ENCODE peak calls at places on chromosomes 4 and X, in five cellular contexts. One of them, this sample, is unnamed.

GRCh38 chr4:655735-656151 is 18.3 kb downstream of the ATP5ME start:
- DNase-seq in foreskin fibroblast: no peak
- DNase-seq in AG04450: no peak
- DNase-seq in GM23248: no peak
- DNase-seq in naive thymus-derived CD4-positive, alpha-beta T cell: no peak
- DNase-seq in this sample: no peak

GRCh38 chrX:134452591-134452990 is 7.4 kb upstream of the HPRT1 start:
- DNase-seq in foreskin fibroblast: no peak
- DNase-seq in AG04450: no peak
- DNase-seq in GM23248: no peak
- DNase-seq in naive thymus-derived CD4-positive, alpha-beta T cell: no peak
- DNase-seq in this sample: no peak

GRCh38 chr4:113776679-113777078 is 15.1 kb upstream of the CAMK2D start:
- DNase-seq in foreskin fibroblast: no peak
- DNase-seq in AG04450: no peak
- DNase-seq in GM23248: no peak
- DNase-seq in naive thymus-derived CD4-positive, alpha-beta T cell: no peak
- DNase-seq in this sample: no peak

GRCh38 chr4:134695433-134695832 is 493.8 kb upstream of the PABPC4L start:
- DNase-seq in foreskin fibroblast: no peak
- DNase-seq in AG04450: no peak
- DNase-seq in GM23248: no peak
- DNase-seq in naive thymus-derived CD4-positive, alpha-beta T cell: no peak
- DNase-seq in this sample: no peak

GRCh38 chrX:66731398-66731797 is 92.5 kb upstream of the EDA2R start:
- DNase-seq in foreskin fibroblast: peak; percentile 64
- DNase-seq in AG04450: peak; percentile 7
- DNase-seq in GM23248: peak; percentile 57
- DNase-seq in naive thymus-derived CD4-positive, alpha-beta T cell: peak; percentile 32
- DNase-seq in this sample: no peak

GRCh38 chr4:48761286-48761685 is 18.8 kb downstream of the FRYL start:
- DNase-seq in foreskin fibroblast: no peak
- DNase-seq in AG04450: no peak
- DNase-seq in GM23248: no peak
- DNase-seq in naive thymus-derived CD4-positive, alpha-beta T cell: no peak
- DNase-seq in this sample: no peak

GRCh38 chrX:154082396-154083133 is 15.0 kb downstream of the MECP2 start:
- DNase-seq in foreskin fibroblast: peak; percentile 80
- DNase-seq in AG04450: peak; percentile 33
- DNase-seq in GM23248: peak; percentile 79
- DNase-seq in naive thymus-derived CD4-positive, alpha-beta T cell: no peak
- DNase-seq in this sample: no peak

GRCh38 chrX:15815779-15816452 is 25.6 kb downstream of the ZRSR2 start:
- DNase-seq in foreskin fibroblast: peak; percentile 20
- DNase-seq in AG04450: no peak
- DNase-seq in GM23248: peak; percentile 31
- DNase-seq in naive thymus-derived CD4-positive, alpha-beta T cell: peak; percentile 18
- DNase-seq in this sample: no peak

GRCh38 chrX:102899940-102900916 is 36.8 kb upstream of the RAB40AL start:
- DNase-seq in foreskin fibroblast: peak; percentile 76
- DNase-seq in AG04450: peak; percentile 26
- DNase-seq in GM23248: peak; percentile 65
- DNase-seq in naive thymus-derived CD4-positive, alpha-beta T cell: peak; percentile 71
- DNase-seq in this sample: no peak

GRCh38 chr4:1299301-1299860 is 9.7 kb downstream of the MAEA start:
- DNase-seq in foreskin fibroblast: no peak
- DNase-seq in AG04450: no peak
- DNase-seq in GM23248: no peak
- DNase-seq in naive thymus-derived CD4-positive, alpha-beta T cell: no peak
- DNase-seq in this sample: no peak

GRCh38 chr4:73520821-73521220 is 39.3 kb downstream of the AFM start:
- DNase-seq in foreskin fibroblast: peak; percentile 46
- DNase-seq in AG04450: no peak
- DNase-seq in GM23248: peak; percentile 68
- DNase-seq in naive thymus-derived CD4-positive, alpha-beta T cell: no peak
- DNase-seq in this sample: no peak

GRCh38 chr4:171956678-171957077 is 143.5 kb downstream of the GALNTL6 start:
- DNase-seq in foreskin fibroblast: no peak
- DNase-seq in AG04450: no peak
- DNase-seq in GM23248: no peak
- DNase-seq in naive thymus-derived CD4-positive, alpha-beta T cell: no peak
- DNase-seq in this sample: no peak

GRCh38 chr4:40825014-40825838 is 75.5 kb downstream of the NSUN7 start:
- DNase-seq in foreskin fibroblast: no peak
- DNase-seq in AG04450: no peak
- DNase-seq in GM23248: no peak
- DNase-seq in naive thymus-derived CD4-positive, alpha-beta T cell: no peak
- DNase-seq in this sample: no peak

GRCh38 chr4:153084939-153085630 is 119.2 kb upstream of the TRIM2 start:
- DNase-seq in foreskin fibroblast: peak; percentile 85
- DNase-seq in AG04450: peak; percentile 27
- DNase-seq in GM23248: peak; percentile 76
- DNase-seq in naive thymus-derived CD4-positive, alpha-beta T cell: peak; percentile 77
- DNase-seq in this sample: no peak

GRCh38 chrX:70434352-70434866 is 10.2 kb upstream of the DLG3 start:
- DNase-seq in foreskin fibroblast: peak; percentile 90
- DNase-seq in AG04450: peak; percentile 29
- DNase-seq in GM23248: peak; percentile 84
- DNase-seq in naive thymus-derived CD4-positive, alpha-beta T cell: no peak
- DNase-seq in this sample: no peak

GRCh38 chr4:28565434-28565833 is 1704.8 kb downstream of the STIM2 start:
- DNase-seq in foreskin fibroblast: no peak
- DNase-seq in AG04450: no peak
- DNase-seq in GM23248: peak; percentile 9
- DNase-seq in naive thymus-derived CD4-positive, alpha-beta T cell: no peak
- DNase-seq in this sample: no peak

GRCh38 chr4:76950846-76951321 is 1.3 kb downstream of the SEPTIN11 start:
- DNase-seq in foreskin fibroblast: peak; percentile 48
- DNase-seq in AG04450: no peak
- DNase-seq in GM23248: peak; percentile 58
- DNase-seq in naive thymus-derived CD4-positive, alpha-beta T cell: peak; percentile 7
- DNase-seq in this sample: no peak

GRCh38 chrX:11386812-11387211 is 93.6 kb downstream of the AMELX start:
- DNase-seq in foreskin fibroblast: no peak
- DNase-seq in AG04450: no peak
- DNase-seq in GM23248: no peak
- DNase-seq in naive thymus-derived CD4-positive, alpha-beta T cell: no peak
- DNase-seq in this sample: no peak

GRCh38 chr4:165625281-165625680 is 246.5 kb downstream of the CPE start:
- DNase-seq in foreskin fibroblast: no peak
- DNase-seq in AG04450: no peak
- DNase-seq in GM23248: no peak
- DNase-seq in naive thymus-derived CD4-positive, alpha-beta T cell: no peak
- DNase-seq in this sample: no peak

GRCh38 chr4:153223935-153224334 is 19.7 kb downstream of the TRIM2 start:
- DNase-seq in foreskin fibroblast: peak; percentile 67
- DNase-seq in AG04450: no peak
- DNase-seq in GM23248: peak; percentile 62
- DNase-seq in naive thymus-derived CD4-positive, alpha-beta T cell: no peak
- DNase-seq in this sample: no peak

GRCh38 chrX:34437586-34437985 is 219.5 kb downstream of the TMEM47 start:
- DNase-seq in foreskin fibroblast: no peak
- DNase-seq in AG04450: no peak
- DNase-seq in GM23248: no peak
- DNase-seq in naive thymus-derived CD4-positive, alpha-beta T cell: no peak
- DNase-seq in this sample: no peak

GRCh38 chr4:105620640-105621323 is 68.4 kb downstream of the ARHGEF38 start:
- DNase-seq in foreskin fibroblast: peak; percentile 21
- DNase-seq in AG04450: no peak
- DNase-seq in GM23248: peak; percentile 56
- DNase-seq in naive thymus-derived CD4-positive, alpha-beta T cell: no peak
- DNase-seq in this sample: peak; percentile 77

GRCh38 chr4:38114435-38114834 is 154.2 kb downstream of the PTTG2 start:
- DNase-seq in foreskin fibroblast: peak; percentile 70
- DNase-seq in AG04450: no peak
- DNase-seq in GM23248: peak; percentile 34
- DNase-seq in naive thymus-derived CD4-positive, alpha-beta T cell: no peak
- DNase-seq in this sample: no peak

GRCh38 chrX:136742721-136743379 is 37.9 kb downstream of the ARHGEF6 start:
- DNase-seq in foreskin fibroblast: no peak
- DNase-seq in AG04450: no peak
- DNase-seq in GM23248: no peak
- DNase-seq in naive thymus-derived CD4-positive, alpha-beta T cell: no peak
- DNase-seq in this sample: no peak

GRCh38 chr4:108902769-108903168 is 139.9 kb upstream of the ETNPPL start:
- DNase-seq in foreskin fibroblast: no peak
- DNase-seq in AG04450: no peak
- DNase-seq in GM23248: no peak
- DNase-seq in naive thymus-derived CD4-positive, alpha-beta T cell: no peak
- DNase-seq in this sample: no peak

GRCh38 chr4:88418411-88418810 is 38.5 kb upstream of the HERC5 start:
- DNase-seq in foreskin fibroblast: no peak
- DNase-seq in AG04450: no peak
- DNase-seq in GM23248: no peak
- DNase-seq in naive thymus-derived CD4-positive, alpha-beta T cell: no peak
- DNase-seq in this sample: no peak

GRCh38 chr4:108397850-108398249 is 222.5 kb upstream of the RPL34 start:
- DNase-seq in foreskin fibroblast: no peak
- DNase-seq in AG04450: no peak
- DNase-seq in GM23248: no peak
- DNase-seq in naive thymus-derived CD4-positive, alpha-beta T cell: no peak
- DNase-seq in this sample: no peak

GRCh38 chr4:182975806-182976205 is 58.6 kb upstream of the DCTD start:
- DNase-seq in foreskin fibroblast: peak; percentile 87
- DNase-seq in AG04450: peak; percentile 29
- DNase-seq in GM23248: peak; percentile 92
- DNase-seq in naive thymus-derived CD4-positive, alpha-beta T cell: no peak
- DNase-seq in this sample: peak; percentile 36

GRCh38 chr4:72567821-72568620 is 1.0 kb downstream of the ADAMTS3 start:
- DNase-seq in foreskin fibroblast: peak; percentile 87
- DNase-seq in AG04450: peak; percentile 44
- DNase-seq in GM23248: peak; percentile 87
- DNase-seq in naive thymus-derived CD4-positive, alpha-beta T cell: no peak
- DNase-seq in this sample: peak; percentile 64

GRCh38 chr4:3329887-3330286 is 37.1 kb downstream of the RGS12 start:
- DNase-seq in foreskin fibroblast: no peak
- DNase-seq in AG04450: no peak
- DNase-seq in GM23248: no peak
- DNase-seq in naive thymus-derived CD4-positive, alpha-beta T cell: no peak
- DNase-seq in this sample: no peak

GRCh38 chrX:103393487-103393886 is 17.1 kb downstream of the BEX3 start:
- DNase-seq in foreskin fibroblast: no peak
- DNase-seq in AG04450: no peak
- DNase-seq in GM23248: no peak
- DNase-seq in naive thymus-derived CD4-positive, alpha-beta T cell: no peak
- DNase-seq in this sample: no peak

DNA sequence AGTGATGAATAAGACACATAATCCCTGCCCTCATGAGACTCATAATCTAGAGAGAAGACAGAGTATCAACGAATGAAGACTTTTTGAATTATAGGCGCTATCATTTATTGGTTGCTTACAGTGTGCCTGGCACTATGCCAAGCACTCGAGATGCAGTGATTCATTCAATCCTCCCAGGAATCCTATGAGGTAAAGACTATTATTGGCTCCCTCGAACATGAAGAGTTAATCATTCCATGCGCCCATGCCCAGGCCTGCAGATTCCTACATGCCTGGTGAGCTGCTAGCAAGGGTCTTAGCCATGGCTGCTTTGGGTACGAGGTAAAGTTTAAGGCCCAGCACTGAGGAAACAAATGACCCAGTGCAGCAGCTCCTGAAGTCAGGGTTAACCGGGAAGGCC is 47.0 kb downstream of the TEX13B start:
- DNase-seq in foreskin fibroblast: peak; percentile 62
- DNase-seq in AG04450: no peak
- DNase-seq in GM23248: peak; percentile 43
- DNase-seq in naive thymus-derived CD4-positive, alpha-beta T cell: no peak
- DNase-seq in this sample: peak; percentile 56
- H3K4me3 ChIP-seq in foreskin fibroblast: peak overlapping the region; percentile 52
- H3K4me3 ChIP-seq in AG04450: no peak overlapping the region
- H3K4me3 ChIP-seq in GM23248: peak overlapping the region; percentile 53
- H3K4me3 ChIP-seq in naive thymus-derived CD4-positive, alpha-beta T cell: no peak overlapping the region
- H3K4me3 ChIP-seq in this sample: peak overlapping the region; percentile 65

GRCh38 chr4:7646384-7647061 is 211.8 kb upstream of the PSAPL1 start:
- DNase-seq in foreskin fibroblast: peak; percentile 18
- DNase-seq in AG04450: no peak
- DNase-seq in GM23248: peak; percentile 31
- DNase-seq in naive thymus-derived CD4-positive, alpha-beta T cell: no peak
- DNase-seq in this sample: no peak
- H3K4me3 ChIP-seq in foreskin fibroblast: no peak overlapping the region
- H3K4me3 ChIP-seq in AG04450: no peak overlapping the region
- H3K4me3 ChIP-seq in GM23248: no peak overlapping the region
- H3K4me3 ChIP-seq in naive thymus-derived CD4-positive, alpha-beta T cell: no peak overlapping the region
- H3K4me3 ChIP-seq in this sample: no peak overlapping the region

DNA sequence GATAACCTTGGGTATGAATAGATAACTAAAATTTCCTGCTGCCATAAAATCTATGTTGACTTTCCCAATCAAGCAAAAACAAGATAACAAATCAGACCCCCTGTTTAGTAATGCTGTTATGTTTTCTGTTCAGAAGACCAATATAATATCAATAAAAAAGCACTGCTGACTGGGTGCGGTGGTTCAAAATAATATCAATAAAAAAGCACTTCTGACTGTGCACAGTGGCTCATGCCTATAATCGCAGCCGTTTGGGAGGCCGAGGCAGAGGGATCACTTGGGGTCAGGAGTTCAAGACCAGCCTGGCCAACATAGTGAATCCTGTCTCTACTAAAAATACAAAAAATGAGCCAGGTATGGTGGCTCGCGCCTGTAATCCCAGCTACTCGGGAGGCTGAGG is 36.7 kb downstream of the ANTXR2 start:
- DNase-seq in foreskin fibroblast: no peak
- DNase-seq in AG04450: no peak
- DNase-seq in GM23248: no peak
- DNase-seq in naive thymus-derived CD4-positive, alpha-beta T cell: no peak
- DNase-seq in this sample: no peak
- H3K4me3 ChIP-seq in foreskin fibroblast: no peak overlapping the region
- H3K4me3 ChIP-seq in AG04450: no peak overlapping the region
- H3K4me3 ChIP-seq in GM23248: peak overlapping the region; percentile 57
- H3K4me3 ChIP-seq in naive thymus-derived CD4-positive, alpha-beta T cell: no peak overlapping the region
- H3K4me3 ChIP-seq in this sample: no peak overlapping the region

DNA sequence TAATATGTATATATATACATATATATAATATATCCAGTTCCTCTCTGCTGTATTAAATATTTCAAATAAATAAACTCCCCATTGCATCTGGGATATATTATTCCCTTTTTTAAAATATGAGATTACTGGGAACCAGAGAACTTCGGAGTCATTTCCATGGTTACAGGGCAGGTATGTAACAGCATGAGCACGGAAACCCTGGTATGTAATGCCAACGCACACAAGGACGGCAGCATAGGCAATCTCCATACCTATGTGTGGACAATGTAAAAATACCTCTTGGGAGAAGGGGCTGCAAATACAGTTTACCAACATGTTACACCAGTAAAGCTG is 62.8 kb downstream of the NUDT10 start:
- DNase-seq in foreskin fibroblast: no peak
- DNase-seq in AG04450: no peak
- DNase-seq in GM23248: no peak
- DNase-seq in naive thymus-derived CD4-positive, alpha-beta T cell: no peak
- DNase-seq in this sample: no peak
- H3K4me3 ChIP-seq in foreskin fibroblast: no peak overlapping the region
- H3K4me3 ChIP-seq in AG04450: no peak overlapping the region
- H3K4me3 ChIP-seq in GM23248: no peak overlapping the region
- H3K4me3 ChIP-seq in naive thymus-derived CD4-positive, alpha-beta T cell: peak overlapping the region; percentile 74
- H3K4me3 ChIP-seq in this sample: peak overlapping the region; percentile 41

DNA sequence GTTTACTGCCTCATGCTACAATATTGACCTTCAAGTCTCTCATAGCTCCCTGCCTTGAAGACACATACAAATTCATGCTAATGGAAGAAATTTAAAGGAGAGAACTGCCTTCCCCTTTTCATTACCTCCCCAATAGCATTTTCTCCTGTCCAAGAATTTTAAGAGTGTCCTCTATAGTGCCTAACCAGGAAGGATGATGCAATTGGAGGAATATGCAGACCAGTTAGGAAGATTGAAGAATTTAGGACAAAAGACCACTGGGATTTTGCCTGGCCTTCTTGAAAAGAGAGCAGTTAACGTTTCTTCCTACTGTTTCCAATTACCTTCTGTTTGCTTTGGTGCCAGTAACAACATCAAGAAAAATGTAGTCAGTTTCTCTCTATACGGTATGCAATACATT is 443.9 kb downstream of the INPP4B start:
- DNase-seq in foreskin fibroblast: peak; percentile 73
- DNase-seq in AG04450: no peak
- DNase-seq in GM23248: peak; percentile 32
- DNase-seq in naive thymus-derived CD4-positive, alpha-beta T cell: no peak
- DNase-seq in this sample: no peak
- H3K4me3 ChIP-seq in foreskin fibroblast: peak overlapping the region; percentile 74
- H3K4me3 ChIP-seq in AG04450: no peak overlapping the region
- H3K4me3 ChIP-seq in GM23248: peak overlapping the region; percentile 84
- H3K4me3 ChIP-seq in naive thymus-derived CD4-positive, alpha-beta T cell: peak overlapping the region; percentile 69
- H3K4me3 ChIP-seq in this sample: no peak overlapping the region